ENCODE peak calls at places on chromosome 3, in six cellular contexts. T is activated T-cell treated with anti-CD3 and anti-CD28 coated beads for 48 hours; N is T follicular helper cell; U is left cardiac atrium; G is activated effector memory CD4-positive, alpha-beta T cell treated with anti-CD3 and anti-CD28 coated beads, Interleukin-2, amount 50 U/mL, for 16 hours; D is aorta. C is an unnamed sample.
A peak's percentile ranks its signal among the peaks of the same experiment; 100 is the strongest.

GRCh38 chr3:189394599-189395121 is 222.9 kb downstream of the TPRG1 start:
- DNase-seq in T (no peak), N (no peak), U (no peak), G (no peak), D (no peak), C (no peak)

GRCh38 chr3:161409858-161410257 is 38.5 kb upstream of the SPTSSB start:
- DNase-seq in T (no peak), N (no peak), U (no peak), G (no peak), D (no peak), C (no peak)

GRCh38 chr3:48784426-48785120 is 63.1 kb downstream of the PRKAR2A start:
- DNase-seq in T (no peak), N (no peak), U (no peak), G (no peak), D (no peak), C (no peak)

GRCh38 chr3:58535531-58536500 is 1.2 kb downstream of the ACOX2 start:
- DNase-seq in T (no peak), N (no peak), U (no peak), G (no peak), D (no peak), C (no peak)

GRCh38 chr3:54999801-55000200 is 71.9 kb upstream of the LRTM1 start:
- DNase-seq in T (no peak), N (no peak), U (no peak), G (no peak), D (no peak), C (no peak)

GRCh38 chr3:115062009-115062408 is 85.1 kb downstream of the ZBTB20 start:
- DNase-seq in T (no peak), N (no peak), U (no peak), G (no peak), D (no peak), C (no peak)

GRCh38 chr3:183218826-183219225 is 34.2 kb upstream of the B3GNT5 start:
- DNase-seq in T (no peak), N (no peak), U (no peak), G (no peak), D (no peak), C (no peak)

GRCh38 chr3:9067352-9067975 is 104.2 kb upstream of the RAD18 start:
- DNase-seq in T (peak; percentile 2), N (no peak), U (peak; percentile 39), G (no peak), D (no peak), C (no peak)

GRCh38 chr3:66797916-66798560 is 200.1 kb upstream of the KBTBD8 start:
- DNase-seq in T (no peak), N (no peak), U (peak; percentile 59), G (no peak), D (no peak), C (no peak)

GRCh38 chr3:125052671-125053303 is 3.0 kb downstream of the HEG1 start:
- DNase-seq in T (no peak), N (no peak), U (no peak), G (no peak), D (no peak), C (no peak)

GRCh38 chr3:181300033-181300432 is 310.5 kb upstream of the DNAJC19 start:
- DNase-seq in T (no peak), N (no peak), U (no peak), G (no peak), D (no peak), C (no peak)

GRCh38 chr3:8987673-8988655 is 24.7 kb upstream of the RAD18 start:
- DNase-seq in T (peak; percentile 63), N (peak; percentile 37), U (peak; percentile 60), G (peak; percentile 84), D (peak; percentile 85), C (no peak)

GRCh38 chr3:48919215-48920138 is 835 bp downstream of the ARIH2 start:
- DNase-seq in T (peak; percentile 44), N (peak; percentile 25), U (peak; percentile 46), G (peak; percentile 83), D (peak; percentile 86), C (no peak)

GRCh38 chr3:138434276-138434874 is at the start of gene ESYT3:
- DNase-seq in T (peak; percentile 65), N (no peak), U (peak; percentile 83), G (peak; percentile 71), D (peak; percentile 91), C (peak; percentile 85)

GRCh38 chr3:143847787-143848631 is at the start of gene SLC9A9:
- DNase-seq in T (no peak), N (peak; percentile 29), U (peak; percentile 19), G (peak; percentile 75), D (no peak), C (no peak)

GRCh38 chr3:198028718-198029117 is 68.7 kb downstream of the LMLN start:
- DNase-seq in T (no peak), N (no peak), U (no peak), G (no peak), D (no peak), C (no peak)

GRCh38 chr3:108552267-108553159 is 36.7 kb downstream of the CIP2A start:
- DNase-seq in T (no peak), N (no peak), U (no peak), G (no peak), D (no peak), C (no peak)

GRCh38 chr3:178325330-178325729 is 210.9 kb upstream of the KCNMB2 start:
- DNase-seq in T (no peak), N (no peak), U (no peak), G (no peak), D (no peak), C (no peak)

GRCh38 chr3:40752492-40752891 is 227.7 kb downstream of the ZNF621 start:
- DNase-seq in T (no peak), N (no peak), U (no peak), G (no peak), D (no peak), C (no peak)

GRCh38 chr3:176939022-176939817 is 258.1 kb downstream of the TBL1XR1 start:
- DNase-seq in T (peak; percentile 1), N (no peak), U (no peak), G (no peak), D (no peak), C (no peak)

GRCh38 chr3:33975463-33975862 is 177.0 kb downstream of the PDCD6IP start:
- DNase-seq in T (no peak), N (no peak), U (no peak), G (no peak), D (no peak), C (no peak)

GRCh38 chr3:50179710-50180109 is 11.7 kb upstream of the GNAT1 start:
- DNase-seq in T (no peak), N (no peak), U (no peak), G (no peak), D (no peak), C (no peak)

GRCh38 chr3:139327861-139328260 is 16.0 kb upstream of the MRPS22 start:
- DNase-seq in T (no peak), N (no peak), U (no peak), G (no peak), D (no peak), C (no peak)

GRCh38 chr3:142976621-142977398 is 13.3 kb upstream of the PAQR9 start:
- DNase-seq in T (no peak), N (no peak), U (peak; percentile 93), G (no peak), D (peak; percentile 96), C (peak; percentile 85)

GRCh38 chr3:115072265-115073008 is 74.7 kb downstream of the ZBTB20 start:
- DNase-seq in T (no peak), N (no peak), U (no peak), G (no peak), D (no peak), C (no peak)

GRCh38 chr3:16329792-16330061 is 64.7 kb downstream of the OXNAD1 start:
- DNase-seq in T (no peak), N (no peak), U (no peak), G (no peak), D (no peak), C (no peak)

GRCh38 chr3:151087648-151088047 is 2.2 kb downstream of the MED12L start:
- DNase-seq in T (no peak), N (no peak), U (no peak), G (no peak), D (no peak), C (no peak)

GRCh38 chr3:13040381-13041074 is 32.7 kb downstream of the IQSEC1 start:
- DNase-seq in T (peak; percentile 31), N (no peak), U (no peak), G (no peak), D (no peak), C (no peak)

GRCh38 chr3:193665370-193665989 is 72.5 kb downstream of the OPA1 start:
- DNase-seq in T (no peak), N (no peak), U (no peak), G (no peak), D (no peak), C (no peak)

GRCh38 chr3:188264231-188265213 is 110.6 kb downstream of the LPP start:
- DNase-seq in T (no peak), N (no peak), U (no peak), G (no peak), D (no peak), C (no peak)

GRCh38 chr3:138938877-138939562 is 7.9 kb downstream of the FOXL2 start:
- DNase-seq in T (no peak), N (no peak), U (no peak), G (peak; percentile 33), D (peak; percentile 73), C (no peak)

GRCh38 chr3:9994086-9994844 is 7.6 kb upstream of the EMC3 start:
- DNase-seq in T (no peak), N (no peak), U (no peak), G (peak; percentile 30), D (no peak), C (no peak)

GRCh38 chr3:73280751-73281150 is 219.3 kb downstream of the EBLN2 start:
- DNase-seq in T (no peak), N (no peak), U (no peak), G (no peak), D (no peak), C (no peak)

GRCh38 chr3:186787642-186788481 is 4.5 kb downstream of the EIF4A2 start:
- DNase-seq in T (no peak), N (no peak), U (no peak), G (no peak), D (no peak), C (no peak)

GRCh38 chr3:177679568-177680441 is 482.5 kb upstream of the TBL1XR1 start:
- DNase-seq in T (peak; percentile 11), N (no peak), U (peak; percentile 34), G (peak; percentile 64), D (no peak), C (no peak)

GRCh38 chr3:56125358-56126005 is 342.8 kb downstream of the ERC2 start:
- DNase-seq in T (no peak), N (no peak), U (peak; percentile 22), G (no peak), D (no peak), C (no peak)

GRCh38 chr3:108489776-108490175 is 20.6 kb downstream of the MYH15 start:
- DNase-seq in T (no peak), N (peak; percentile 28), U (no peak), G (no peak), D (no peak), C (no peak)